ENCODE peak calls at places on chromosomes 3 and 15, in seven cellular contexts. T is HL-60; O is CD8-positive, alpha-beta T cell; J is OCI-LY7; V is tibial nerve; P is WERI-Rb-1; X is cardiac muscle cell. F is an unnamed sample.

GRCh38 chr3:166837535-166837934 is 542.6 kb downstream of the ZBBX start:
- DNase-seq in P (peak), X (no peak), J (peak), V (no peak), T (peak), O (no peak), F (no peak)

GRCh38 chr3:66261318-66261717 is 40.5 kb downstream of the SLC25A26 start:
- DNase-seq in P (no peak), T (no peak), O (no peak), X (peak), J (no peak), V (no peak), F (no peak)

GRCh38 chr3:187291512-187292132 is at the start of gene MASP1:
- DNase-seq in J (no peak), T (no peak), O (no peak), X (no peak), V (no peak), P (no peak), F (peak)

GRCh38 chr15:84598250-84598649 is 2.6 kb upstream of the ZSCAN2 start:
- DNase-seq in P (peak), T (peak), V (no peak), O (peak), J (peak), X (no peak), F (no peak)

GRCh38 chr3:28846948-28847527 is 433.8 kb upstream of the RBMS3 start:
- DNase-seq in O (no peak), V (no peak), X (no peak), J (no peak), T (no peak), P (no peak), F (no peak)

GRCh38 chr3:182682263-182683229 is 110.8 kb upstream of the ATP11B start:
- DNase-seq in O (peak), V (no peak), J (peak), X (peak), T (peak), P (peak), F (peak)

GRCh38 chr3:31974454-31974853 is 6.6 kb downstream of the OSBPL10 start:
- DNase-seq in J (no peak), T (no peak), V (no peak), X (peak), O (no peak), P (no peak), F (no peak)

GRCh38 chr3:126962756-126963155 is 20.2 kb upstream of the PLXNA1 start:
- DNase-seq in O (no peak), P (no peak), J (no peak), X (no peak), V (no peak), T (no peak), F (no peak)

GRCh38 chr15:36501063-36501678 is 78.3 kb upstream of the CDIN1 start:
- DNase-seq in V (no peak), P (peak), T (peak), X (peak), O (no peak), J (peak), F (no peak)

GRCh38 chr3:141386080-141386594 is 17.8 kb downstream of the ZBTB38 start:
- DNase-seq in P (no peak), X (no peak), T (no peak), V (no peak), J (peak), O (no peak), F (no peak)

GRCh38 chr15:75479670-75480069 is 28.2 kb upstream of the SIN3A start:
- DNase-seq in V (no peak), X (no peak), O (no peak), J (no peak), T (no peak), P (no peak), F (no peak)

GRCh38 chr15:58332676-58333400 is 99.0 kb upstream of the LIPC start:
- DNase-seq in J (no peak), T (peak), P (no peak), V (no peak), O (no peak), X (peak), F (no peak)

GRCh38 chr3:105538483-105538882 is 171.8 kb downstream of the ALCAM start:
- DNase-seq in P (no peak), O (no peak), V (no peak), X (no peak), J (no peak), T (no peak), F (no peak)
- H3K27ac ChIP-seq in P (no peak), O (no peak), V (no peak), X (no peak), J (no peak), T (no peak), F (no peak)

GRCh38 chr3:86990171-86990733 is 697 bp downstream of the VGLL3 start:
- DNase-seq in X (no peak), P (peak), T (no peak), O (no peak), J (no peak), V (no peak), F (no peak)

GRCh38 chr3:86989611-86990010 is 1.3 kb downstream of the VGLL3 start:
- DNase-seq in O (no peak), X (no peak), P (no peak), J (no peak), V (no peak), T (no peak), F (no peak)

GRCh38 chr3:86991840-86992430 is 986 bp upstream of the VGLL3 start:
- DNase-seq in O (no peak), T (no peak), P (no peak), X (no peak), V (no peak), J (no peak), F (no peak)

GRCh38 chr3:86991482-86991815 is 500 bp upstream of the VGLL3 start:
- DNase-seq in X (no peak), O (no peak), P (no peak), V (no peak), J (no peak), T (no peak), F (no peak)

GRCh38 chr3:86990734-86991481 is at the start of gene VGLL3:
- DNase-seq in X (peak), O (no peak), P (peak), V (peak), T (no peak), J (no peak), F (peak)
- H3K4me3 ChIP-seq in X (peak), O (no peak), P (peak), V (peak), T (no peak), J (no peak), F (peak)

GRCh38 chr15:52791776-52792175 is 1.6 kb upstream of the ONECUT1 start:
- DNase-seq in V (no peak), P (no peak), T (no peak), J (no peak), X (no peak), O (no peak), F (no peak)

GRCh38 chr15:52790166-52790708 is at the start of gene ONECUT1:
- DNase-seq in X (peak), O (no peak), T (peak), J (peak), V (no peak), P (peak), F (peak)

GRCh38 chr15:52789601-52790165 is 453 bp downstream of the ONECUT1 start:
- DNase-seq in V (no peak), T (no peak), P (peak), J (peak), O (no peak), X (peak), F (no peak)

GRCh38 chr15:52789008-52789600 is 1.0 kb downstream of the ONECUT1 start:
- DNase-seq in P (peak), X (no peak), V (no peak), J (no peak), T (no peak), O (no peak), F (no peak)

DNA sequence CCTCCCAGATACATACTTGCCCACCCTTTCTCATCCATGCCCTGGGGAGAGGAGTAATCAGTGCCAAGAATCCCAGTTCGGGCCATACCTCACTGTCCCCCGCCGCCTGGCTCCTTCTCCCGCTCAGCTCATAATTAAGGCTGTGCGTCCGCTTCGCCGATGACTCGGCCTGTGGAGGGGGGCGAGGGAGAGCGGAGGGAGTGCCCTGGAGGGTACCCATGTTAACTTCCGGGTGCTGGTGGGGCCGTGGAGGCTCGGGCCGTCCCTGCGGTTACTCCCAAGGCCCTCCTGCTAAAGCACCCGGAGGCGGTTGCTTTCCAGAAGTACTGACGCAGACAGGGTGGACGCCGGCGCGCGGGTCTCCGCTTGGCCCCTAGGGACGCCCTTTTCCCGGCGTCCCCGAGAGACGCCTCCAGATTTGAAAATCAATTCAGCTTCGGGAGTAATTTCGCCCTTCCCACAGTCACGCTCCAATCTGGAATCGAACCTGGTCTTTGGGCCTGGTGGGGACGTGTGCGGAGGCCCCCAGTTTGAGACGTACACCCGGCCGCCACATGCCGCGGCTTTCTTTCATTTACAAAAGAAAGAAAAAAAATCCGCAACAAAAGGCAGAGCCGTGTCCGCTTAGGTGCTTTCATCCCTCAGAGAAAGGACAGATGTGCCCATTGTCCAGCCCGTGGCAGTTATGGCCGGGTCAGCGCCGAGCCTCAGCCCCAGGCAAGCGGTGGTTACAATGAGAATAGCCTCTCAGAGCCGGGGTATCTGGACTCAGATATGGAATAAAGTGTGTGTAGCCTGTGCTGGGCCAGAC is 1.0 kb upstream of the ONECUT1 start:
- DNase-seq in T (no peak), J (no peak), V (no peak), P (no peak), O (no peak), X (peak), F (no peak)
- TF ChIP-seq CTCF in T (no peak), J (no peak), V (no peak), P (no peak), O (no peak), X (peak), F (no peak)

DNA sequence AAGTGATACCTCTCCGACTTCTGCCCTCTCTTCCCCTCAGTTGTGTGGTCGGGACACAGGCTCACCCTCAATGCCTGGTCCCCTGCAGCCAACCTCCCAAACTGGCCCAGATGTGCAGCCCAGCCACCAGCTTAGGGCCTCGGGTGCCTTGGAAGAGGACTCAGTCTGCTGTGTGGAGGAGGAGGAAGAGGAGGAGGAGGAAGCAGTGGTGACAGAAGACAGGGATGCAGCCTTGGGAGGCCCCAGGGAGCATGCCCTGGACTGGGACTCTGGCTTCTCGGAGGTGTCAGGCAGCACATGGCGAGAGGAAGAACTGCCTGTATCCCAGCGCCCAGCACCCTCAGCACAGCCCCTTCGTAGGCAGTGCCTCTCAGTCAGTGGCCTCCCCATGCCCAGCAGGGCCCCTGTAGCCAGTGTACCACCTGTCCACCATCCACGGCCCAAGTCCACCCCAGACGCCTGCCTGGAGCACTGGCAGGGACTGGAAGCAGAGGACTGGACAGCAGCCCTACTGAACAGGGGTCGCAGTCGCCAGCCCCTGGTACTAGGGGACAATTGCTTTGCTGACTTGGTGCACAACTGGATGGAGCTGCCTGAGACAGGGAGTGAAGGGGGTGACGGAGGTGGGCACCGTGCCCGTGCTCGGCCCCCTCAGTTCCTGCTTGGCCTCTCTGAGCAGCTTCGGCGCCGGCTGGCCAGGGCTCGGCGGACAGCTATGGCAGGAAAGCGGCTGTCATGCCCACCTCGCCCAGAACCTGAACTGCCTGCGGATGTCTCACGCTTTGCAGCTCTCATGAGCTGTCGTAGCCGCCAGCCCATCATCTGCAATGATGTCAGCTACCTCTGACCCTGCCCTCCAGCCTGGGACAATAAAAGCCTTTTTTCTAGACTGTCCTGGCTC is 1.3 kb downstream of the INKA1 start:
- DNase-seq in V (no peak), T (peak), J (no peak), O (peak), X (no peak), P (no peak), F (peak)
- H3K27ac ChIP-seq in V (peak), T (peak), J (peak), O (no peak), X (no peak), P (no peak), F (peak)

GRCh38 chr3:23743141-23743784 is 62.5 kb upstream of the UBE2E1 start:
- DNase-seq in V (no peak), J (no peak), X (no peak), P (no peak), T (no peak), O (no peak), F (no peak)
- H3K4me3 ChIP-seq in V (no peak), J (no peak), X (peak), P (no peak), T (no peak), O (no peak), F (no peak)

GRCh38 chr3:58205981-58206380 is 4.8 kb downstream of the DNASE1L3 start:
- DNase-seq in P (no peak), O (no peak), X (no peak), V (no peak), T (no peak), J (no peak), F (no peak)
- TF ChIP-seq CTCF in P (no peak), O (no peak), X (no peak), V (no peak), T (no peak), J (no peak), F (no peak)